ENCODE peak calls at places on chromosome 3, in nine cellular contexts. One of them, this sample, is unnamed.

GRCh38 chr3:174365796-174366195 is 493.3 kb upstream of the NAALADL2 start:
- DNase-seq in neural progenitor cell: no peak
- DNase-seq in A549: no peak
- DNase-seq in body of pancreas: no peak
- DNase-seq in adrenal gland: no peak
- DNase-seq in psoas muscle: no peak
- DNase-seq in esophagus muscularis mucosa: no peak
- DNase-seq in MM.1S: no peak
- DNase-seq in fibroblast of mammary gland: no peak
- DNase-seq in this sample: no peak

GRCh38 chr3:129556890-129557736 is 14.1 kb downstream of the H1-8 start:
- DNase-seq in neural progenitor cell: peak
- DNase-seq in A549: no peak
- DNase-seq in body of pancreas: no peak
- DNase-seq in adrenal gland: peak
- DNase-seq in psoas muscle: peak
- DNase-seq in esophagus muscularis mucosa: no peak
- DNase-seq in MM.1S: no peak
- DNase-seq in fibroblast of mammary gland: peak
- DNase-seq in this sample: no peak

GRCh38 chr3:187763850-187764648 is 18.8 kb upstream of the BCL6 start:
- DNase-seq in neural progenitor cell: no peak
- DNase-seq in A549: no peak
- DNase-seq in body of pancreas: no peak
- DNase-seq in adrenal gland: no peak
- DNase-seq in psoas muscle: no peak
- DNase-seq in esophagus muscularis mucosa: no peak
- DNase-seq in MM.1S: no peak
- DNase-seq in fibroblast of mammary gland: peak
- DNase-seq in this sample: peak

GRCh38 chr3:114221165-114221880 is 16.1 kb downstream of the ZNF80 start:
- DNase-seq in neural progenitor cell: no peak
- DNase-seq in A549: no peak
- DNase-seq in body of pancreas: no peak
- DNase-seq in adrenal gland: no peak
- DNase-seq in psoas muscle: no peak
- DNase-seq in esophagus muscularis mucosa: no peak
- DNase-seq in MM.1S: no peak
- DNase-seq in fibroblast of mammary gland: no peak
- DNase-seq in this sample: no peak

GRCh38 chr3:116842254-116842957 is 132.8 kb downstream of the TUSC7 start:
- DNase-seq in neural progenitor cell: peak
- DNase-seq in A549: no peak
- DNase-seq in body of pancreas: no peak
- DNase-seq in adrenal gland: no peak
- DNase-seq in psoas muscle: no peak
- DNase-seq in esophagus muscularis mucosa: no peak
- DNase-seq in MM.1S: no peak
- DNase-seq in fibroblast of mammary gland: no peak
- DNase-seq in this sample: no peak

GRCh38 chr3:114504941-114505632 is 211.3 kb downstream of the TIGIT start:
- DNase-seq in neural progenitor cell: no peak
- DNase-seq in A549: no peak
- DNase-seq in body of pancreas: no peak
- DNase-seq in adrenal gland: no peak
- DNase-seq in psoas muscle: no peak
- DNase-seq in esophagus muscularis mucosa: no peak
- DNase-seq in MM.1S: no peak
- DNase-seq in fibroblast of mammary gland: peak
- DNase-seq in this sample: no peak

GRCh38 chr3:79473993-79474392 is 293.8 kb downstream of the ROBO1 start:
- DNase-seq in neural progenitor cell: no peak
- DNase-seq in A549: no peak
- DNase-seq in body of pancreas: no peak
- DNase-seq in adrenal gland: no peak
- DNase-seq in psoas muscle: no peak
- DNase-seq in esophagus muscularis mucosa: no peak
- DNase-seq in MM.1S: no peak
- DNase-seq in fibroblast of mammary gland: no peak
- DNase-seq in this sample: no peak

GRCh38 chr3:51311055-51311454 is 74.0 kb upstream of the MANF start:
- DNase-seq in neural progenitor cell: peak
- DNase-seq in A549: peak
- DNase-seq in body of pancreas: no peak
- DNase-seq in adrenal gland: no peak
- DNase-seq in psoas muscle: no peak
- DNase-seq in esophagus muscularis mucosa: no peak
- DNase-seq in MM.1S: peak
- DNase-seq in fibroblast of mammary gland: peak
- DNase-seq in this sample: no peak

GRCh38 chr3:25427155-25428002 is 684 bp upstream of the RARB start:
- DNase-seq in neural progenitor cell: no peak
- DNase-seq in A549: peak
- DNase-seq in body of pancreas: no peak
- DNase-seq in adrenal gland: no peak
- DNase-seq in psoas muscle: no peak
- DNase-seq in esophagus muscularis mucosa: no peak
- DNase-seq in MM.1S: no peak
- DNase-seq in fibroblast of mammary gland: peak
- DNase-seq in this sample: no peak
- H3K4me3 ChIP-seq in neural progenitor cell: peak
- H3K4me3 ChIP-seq in A549: peak
- H3K4me3 ChIP-seq in body of pancreas: no peak
- H3K4me3 ChIP-seq in adrenal gland: no peak
- H3K4me3 ChIP-seq in psoas muscle: peak
- H3K4me3 ChIP-seq in esophagus muscularis mucosa: peak
- H3K4me3 ChIP-seq in MM.1S: no peak
- H3K4me3 ChIP-seq in fibroblast of mammary gland: peak
- H3K4me3 ChIP-seq in this sample: peak

GRCh38 chr3:14453841-14454630 is 51.6 kb downstream of the SLC6A6 start:
- DNase-seq in neural progenitor cell: no peak
- DNase-seq in A549: no peak
- DNase-seq in body of pancreas: no peak
- DNase-seq in adrenal gland: no peak
- DNase-seq in psoas muscle: no peak
- DNase-seq in esophagus muscularis mucosa: no peak
- DNase-seq in MM.1S: no peak
- DNase-seq in fibroblast of mammary gland: no peak
- DNase-seq in this sample: no peak

GRCh38 chr3:14451844-14452533 is 49.6 kb downstream of the SLC6A6 start:
- DNase-seq in neural progenitor cell: no peak
- DNase-seq in A549: peak
- DNase-seq in body of pancreas: peak
- DNase-seq in adrenal gland: peak
- DNase-seq in psoas muscle: peak
- DNase-seq in esophagus muscularis mucosa: no peak
- DNase-seq in MM.1S: no peak
- DNase-seq in fibroblast of mammary gland: peak
- DNase-seq in this sample: peak

GRCh38 chr3:14454644-14455310 is 52.4 kb downstream of the SLC6A6 start:
- DNase-seq in neural progenitor cell: no peak
- DNase-seq in A549: no peak
- DNase-seq in body of pancreas: no peak
- DNase-seq in adrenal gland: no peak
- DNase-seq in psoas muscle: no peak
- DNase-seq in esophagus muscularis mucosa: no peak
- DNase-seq in MM.1S: no peak
- DNase-seq in fibroblast of mammary gland: no peak
- DNase-seq in this sample: no peak

GRCh38 chr3:14452676-14453367 is 50.4 kb downstream of the SLC6A6 start:
- DNase-seq in neural progenitor cell: no peak
- DNase-seq in A549: peak
- DNase-seq in body of pancreas: peak
- DNase-seq in adrenal gland: peak
- DNase-seq in psoas muscle: peak
- DNase-seq in esophagus muscularis mucosa: peak
- DNase-seq in MM.1S: no peak
- DNase-seq in fibroblast of mammary gland: peak
- DNase-seq in this sample: peak

GRCh38 chr3:14453368-14453710 is 50.9 kb downstream of the SLC6A6 start:
- DNase-seq in neural progenitor cell: no peak
- DNase-seq in A549: no peak
- DNase-seq in body of pancreas: no peak
- DNase-seq in adrenal gland: no peak
- DNase-seq in psoas muscle: no peak
- DNase-seq in esophagus muscularis mucosa: no peak
- DNase-seq in MM.1S: no peak
- DNase-seq in fibroblast of mammary gland: no peak
- DNase-seq in this sample: no peak
- H3K4me3 ChIP-seq in neural progenitor cell: no peak
- H3K4me3 ChIP-seq in A549: peak
- H3K4me3 ChIP-seq in body of pancreas: no peak
- H3K4me3 ChIP-seq in adrenal gland: no peak
- H3K4me3 ChIP-seq in psoas muscle: no peak
- H3K4me3 ChIP-seq in esophagus muscularis mucosa: no peak
- H3K4me3 ChIP-seq in MM.1S: no peak
- H3K4me3 ChIP-seq in fibroblast of mammary gland: no peak
- H3K4me3 ChIP-seq in this sample: no peak

GRCh38 chr3:107927361-107928083 is 163.3 kb downstream of the CD47 start:
- DNase-seq in neural progenitor cell: peak
- DNase-seq in A549: peak
- DNase-seq in body of pancreas: peak
- DNase-seq in adrenal gland: peak
- DNase-seq in psoas muscle: peak
- DNase-seq in esophagus muscularis mucosa: no peak
- DNase-seq in MM.1S: peak
- DNase-seq in fibroblast of mammary gland: peak
- DNase-seq in this sample: peak
- H3K4me3 ChIP-seq in neural progenitor cell: peak
- H3K4me3 ChIP-seq in A549: peak
- H3K4me3 ChIP-seq in body of pancreas: no peak
- H3K4me3 ChIP-seq in adrenal gland: no peak
- H3K4me3 ChIP-seq in psoas muscle: peak
- H3K4me3 ChIP-seq in esophagus muscularis mucosa: peak
- H3K4me3 ChIP-seq in MM.1S: peak
- H3K4me3 ChIP-seq in fibroblast of mammary gland: peak
- H3K4me3 ChIP-seq in this sample: peak

GRCh38 chr3:172233474-172234277 is 194.3 kb downstream of the FNDC3B start:
- DNase-seq in neural progenitor cell: no peak
- DNase-seq in A549: no peak
- DNase-seq in body of pancreas: no peak
- DNase-seq in adrenal gland: no peak
- DNase-seq in psoas muscle: no peak
- DNase-seq in esophagus muscularis mucosa: no peak
- DNase-seq in MM.1S: no peak
- DNase-seq in fibroblast of mammary gland: no peak
- DNase-seq in this sample: no peak
- H3K4me3 ChIP-seq in neural progenitor cell: no peak
- H3K4me3 ChIP-seq in A549: no peak
- H3K4me3 ChIP-seq in body of pancreas: no peak
- H3K4me3 ChIP-seq in adrenal gland: no peak
- H3K4me3 ChIP-seq in psoas muscle: no peak
- H3K4me3 ChIP-seq in esophagus muscularis mucosa: no peak
- H3K4me3 ChIP-seq in MM.1S: no peak
- H3K4me3 ChIP-seq in fibroblast of mammary gland: no peak
- H3K4me3 ChIP-seq in this sample: no peak

GRCh38 chr3:54123538-54124196 is 1.3 kb downstream of the CACNA2D3 start:
- DNase-seq in neural progenitor cell: peak
- DNase-seq in A549: no peak
- DNase-seq in body of pancreas: no peak
- DNase-seq in adrenal gland: no peak
- DNase-seq in psoas muscle: no peak
- DNase-seq in esophagus muscularis mucosa: peak
- DNase-seq in MM.1S: no peak
- DNase-seq in fibroblast of mammary gland: no peak
- DNase-seq in this sample: peak

GRCh38 chr3:54121404-54122045 is 827 bp upstream of the CACNA2D3 start:
- DNase-seq in neural progenitor cell: peak
- DNase-seq in A549: no peak
- DNase-seq in body of pancreas: no peak
- DNase-seq in adrenal gland: no peak
- DNase-seq in psoas muscle: no peak
- DNase-seq in esophagus muscularis mucosa: peak
- DNase-seq in MM.1S: no peak
- DNase-seq in fibroblast of mammary gland: no peak
- DNase-seq in this sample: peak

GRCh38 chr3:54120657-54121403 is 1.5 kb upstream of the CACNA2D3 start:
- DNase-seq in neural progenitor cell: peak
- DNase-seq in A549: peak
- DNase-seq in body of pancreas: peak
- DNase-seq in adrenal gland: peak
- DNase-seq in psoas muscle: no peak
- DNase-seq in esophagus muscularis mucosa: peak
- DNase-seq in MM.1S: peak
- DNase-seq in fibroblast of mammary gland: no peak
- DNase-seq in this sample: peak

GRCh38 chr3:54122046-54122801 is at the start of gene CACNA2D3:
- DNase-seq in neural progenitor cell: peak
- DNase-seq in A549: no peak
- DNase-seq in body of pancreas: peak
- DNase-seq in adrenal gland: peak
- DNase-seq in psoas muscle: peak
- DNase-seq in esophagus muscularis mucosa: peak
- DNase-seq in MM.1S: peak
- DNase-seq in fibroblast of mammary gland: no peak
- DNase-seq in this sample: peak

GRCh38 chr3:54122802-54123537 is 618 bp downstream of the CACNA2D3 start:
- DNase-seq in neural progenitor cell: peak
- DNase-seq in A549: no peak
- DNase-seq in body of pancreas: no peak
- DNase-seq in adrenal gland: no peak
- DNase-seq in psoas muscle: no peak
- DNase-seq in esophagus muscularis mucosa: peak
- DNase-seq in MM.1S: no peak
- DNase-seq in fibroblast of mammary gland: no peak
- DNase-seq in this sample: no peak
- H3K4me3 ChIP-seq in neural progenitor cell: peak
- H3K4me3 ChIP-seq in A549: peak
- H3K4me3 ChIP-seq in body of pancreas: no peak
- H3K4me3 ChIP-seq in adrenal gland: no peak
- H3K4me3 ChIP-seq in psoas muscle: peak
- H3K4me3 ChIP-seq in esophagus muscularis mucosa: peak
- H3K4me3 ChIP-seq in MM.1S: no peak
- H3K4me3 ChIP-seq in fibroblast of mammary gland: no peak
- H3K4me3 ChIP-seq in this sample: peak

GRCh38 chr3:118000219-118000618 is 1034.4 kb downstream of the IGSF11 start:
- DNase-seq in neural progenitor cell: no peak
- DNase-seq in A549: no peak
- DNase-seq in body of pancreas: no peak
- DNase-seq in adrenal gland: no peak
- DNase-seq in psoas muscle: no peak
- DNase-seq in esophagus muscularis mucosa: no peak
- DNase-seq in MM.1S: no peak
- DNase-seq in fibroblast of mammary gland: no peak
- DNase-seq in this sample: no peak

GRCh38 chr3:117995795-117996194 is 1038.9 kb downstream of the IGSF11 start:
- DNase-seq in neural progenitor cell: no peak
- DNase-seq in A549: no peak
- DNase-seq in body of pancreas: no peak
- DNase-seq in adrenal gland: no peak
- DNase-seq in psoas muscle: no peak
- DNase-seq in esophagus muscularis mucosa: no peak
- DNase-seq in MM.1S: no peak
- DNase-seq in fibroblast of mammary gland: no peak
- DNase-seq in this sample: no peak

GRCh38 chr3:117998071-117998470 is 1036.6 kb downstream of the IGSF11 start:
- DNase-seq in neural progenitor cell: no peak
- DNase-seq in A549: no peak
- DNase-seq in body of pancreas: no peak
- DNase-seq in adrenal gland: no peak
- DNase-seq in psoas muscle: no peak
- DNase-seq in esophagus muscularis mucosa: no peak
- DNase-seq in MM.1S: no peak
- DNase-seq in fibroblast of mammary gland: peak
- DNase-seq in this sample: peak

GRCh38 chr3:117997201-117998049 is 1037.2 kb downstream of the IGSF11 start:
- DNase-seq in neural progenitor cell: peak
- DNase-seq in A549: peak
- DNase-seq in body of pancreas: peak
- DNase-seq in adrenal gland: peak
- DNase-seq in psoas muscle: peak
- DNase-seq in esophagus muscularis mucosa: peak
- DNase-seq in MM.1S: peak
- DNase-seq in fibroblast of mammary gland: peak
- DNase-seq in this sample: peak
- H3K4me3 ChIP-seq in neural progenitor cell: peak
- H3K4me3 ChIP-seq in A549: peak
- H3K4me3 ChIP-seq in body of pancreas: peak
- H3K4me3 ChIP-seq in adrenal gland: peak
- H3K4me3 ChIP-seq in psoas muscle: peak
- H3K4me3 ChIP-seq in esophagus muscularis mucosa: peak
- H3K4me3 ChIP-seq in MM.1S: peak
- H3K4me3 ChIP-seq in fibroblast of mammary gland: peak
- H3K4me3 ChIP-seq in this sample: peak